ENCODE peak calls at places on chromosome 17, in six cellular contexts. One of them, this sample, is unnamed.

GRCh38 chr17:9021158-9021984 is at the start of gene NTN1:
- DNase-seq in ovary: no peak
- DNase-seq in heart left ventricle: peak
- DNase-seq in GM12865: peak
- DNase-seq in lower leg skin: no peak
- DNase-seq in A549: no peak
- DNase-seq in this sample: no peak

GRCh38 chr17:70636517-70637133 is 467.3 kb downstream of the KCNJ2 start:
- DNase-seq in ovary: no peak
- DNase-seq in heart left ventricle: no peak
- DNase-seq in GM12865: peak
- DNase-seq in lower leg skin: no peak
- DNase-seq in A549: peak
- DNase-seq in this sample: peak

GRCh38 chr17:40038882-40039513 is 15.2 kb downstream of the MED24 start:
- DNase-seq in ovary: peak
- DNase-seq in heart left ventricle: peak
- DNase-seq in GM12865: no peak
- DNase-seq in lower leg skin: peak
- DNase-seq in A549: peak
- DNase-seq in this sample: peak

GRCh38 chr17:66437466-66438026 is 135.1 kb downstream of the PRKCA start:
- DNase-seq in ovary: no peak
- DNase-seq in heart left ventricle: no peak
- DNase-seq in GM12865: no peak
- DNase-seq in lower leg skin: no peak
- DNase-seq in A549: no peak
- DNase-seq in this sample: no peak

GRCh38 chr17:82272495-82273326 is 789 bp downstream of the CSNK1D start:
- DNase-seq in ovary: peak
- DNase-seq in heart left ventricle: peak
- DNase-seq in GM12865: peak
- DNase-seq in lower leg skin: no peak
- DNase-seq in A549: no peak
- DNase-seq in this sample: no peak

GRCh38 chr17:28057731-28058246 is 15.3 kb downstream of the NLK start:
- DNase-seq in ovary: no peak
- DNase-seq in heart left ventricle: no peak
- DNase-seq in GM12865: peak
- DNase-seq in lower leg skin: no peak
- DNase-seq in A549: peak
- DNase-seq in this sample: peak

GRCh38 chr17:73957564-73957963 is 245.9 kb upstream of the RPL38 start:
- DNase-seq in ovary: no peak
- DNase-seq in heart left ventricle: no peak
- DNase-seq in GM12865: no peak
- DNase-seq in lower leg skin: no peak
- DNase-seq in A549: no peak
- DNase-seq in this sample: no peak

GRCh38 chr17:44315760-44316731 is 7.6 kb downstream of the RUNDC3A start:
- DNase-seq in ovary: no peak
- DNase-seq in heart left ventricle: no peak
- DNase-seq in GM12865: no peak
- DNase-seq in lower leg skin: no peak
- DNase-seq in A549: no peak
- DNase-seq in this sample: no peak

GRCh38 chr17:71828182-71828596 is 292.6 kb upstream of the SOX9 start:
- DNase-seq in ovary: no peak
- DNase-seq in heart left ventricle: no peak
- DNase-seq in GM12865: no peak
- DNase-seq in lower leg skin: no peak
- DNase-seq in A549: no peak
- DNase-seq in this sample: no peak

GRCh38 chr17:18138065-18138749 is 29.7 kb downstream of the MYO15A start:
- DNase-seq in ovary: no peak
- DNase-seq in heart left ventricle: no peak
- DNase-seq in GM12865: no peak
- DNase-seq in lower leg skin: no peak
- DNase-seq in A549: no peak
- DNase-seq in this sample: no peak

GRCh38 chr17:18136357-18136756 is 27.8 kb downstream of the MYO15A start:
- DNase-seq in ovary: no peak
- DNase-seq in heart left ventricle: no peak
- DNase-seq in GM12865: no peak
- DNase-seq in lower leg skin: no peak
- DNase-seq in A549: no peak
- DNase-seq in this sample: no peak

GRCh38 chr17:18129041-18129502 is 20.5 kb downstream of the MYO15A start:
- DNase-seq in ovary: no peak
- DNase-seq in heart left ventricle: no peak
- DNase-seq in GM12865: no peak
- DNase-seq in lower leg skin: no peak
- DNase-seq in A549: peak
- DNase-seq in this sample: peak

GRCh38 chr17:18132711-18133110 is 24.2 kb downstream of the MYO15A start:
- DNase-seq in ovary: no peak
- DNase-seq in heart left ventricle: no peak
- DNase-seq in GM12865: no peak
- DNase-seq in lower leg skin: no peak
- DNase-seq in A549: no peak
- DNase-seq in this sample: no peak
- TF ChIP-seq CTCF in ovary: no peak
- TF ChIP-seq CTCF in heart left ventricle: no peak
- TF ChIP-seq CTCF in GM12865: no peak
- TF ChIP-seq CTCF in lower leg skin: no peak
- TF ChIP-seq CTCF in A549: no peak
- TF ChIP-seq CTCF in this sample: no peak

DNA sequence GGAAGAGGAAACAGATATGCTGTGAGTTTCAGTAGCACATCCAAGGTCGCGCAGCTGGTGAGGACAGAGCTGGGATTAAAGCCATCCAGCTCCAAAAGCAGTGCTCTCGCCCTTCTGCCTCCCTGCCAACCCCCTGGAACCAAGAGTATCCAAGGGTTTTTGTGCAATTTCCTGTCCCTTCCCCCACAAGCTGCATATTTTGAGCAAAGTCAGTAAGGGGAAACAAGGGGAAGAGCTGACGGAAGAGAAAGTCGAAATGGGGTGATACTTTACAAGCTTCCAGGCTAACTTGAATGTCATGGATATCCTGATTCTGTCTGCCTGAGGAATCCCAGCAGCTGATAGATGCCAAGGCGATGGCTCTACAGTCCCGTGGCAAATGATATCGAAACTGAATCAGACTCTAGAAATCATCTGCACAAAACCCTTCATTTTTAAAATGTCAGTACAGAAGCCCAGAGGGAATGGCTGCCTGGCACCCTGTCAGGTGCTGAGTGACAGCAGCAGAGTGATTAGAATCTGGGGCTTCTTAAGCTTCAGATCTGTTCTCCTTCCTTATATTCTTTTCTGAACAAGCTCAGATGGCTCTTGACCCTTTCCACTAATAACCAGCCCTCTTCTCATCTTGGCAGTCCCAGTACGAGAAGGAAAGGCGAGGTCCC is 42.9 kb upstream of the TEKT3 start:
- DNase-seq in ovary: peak
- DNase-seq in heart left ventricle: peak
- DNase-seq in GM12865: no peak
- DNase-seq in lower leg skin: peak
- DNase-seq in A549: no peak
- DNase-seq in this sample: no peak
- H3K4me3 ChIP-seq in ovary: no peak
- H3K4me3 ChIP-seq in heart left ventricle: peak
- H3K4me3 ChIP-seq in GM12865: no peak
- H3K4me3 ChIP-seq in lower leg skin: no peak
- H3K4me3 ChIP-seq in A549: no peak
- H3K4me3 ChIP-seq in this sample: no peak

GRCh38 chr17:76278268-76278908 is 13.2 kb downstream of the UBALD2 start:
- DNase-seq in ovary: no peak
- DNase-seq in heart left ventricle: no peak
- DNase-seq in GM12865: no peak
- DNase-seq in lower leg skin: no peak
- DNase-seq in A549: no peak
- DNase-seq in this sample: no peak
- TF ChIP-seq CTCF in ovary: no peak
- TF ChIP-seq CTCF in heart left ventricle: no peak
- TF ChIP-seq CTCF in GM12865: no peak
- TF ChIP-seq CTCF in lower leg skin: no peak
- TF ChIP-seq CTCF in A549: no peak
- TF ChIP-seq CTCF in this sample: no peak

GRCh38 chr17:45371414-45372324 is 54.8 kb upstream of the MAP3K14 start:
- DNase-seq in ovary: peak
- DNase-seq in heart left ventricle: peak
- DNase-seq in GM12865: no peak
- DNase-seq in lower leg skin: peak
- DNase-seq in A549: peak
- DNase-seq in this sample: no peak
- H3K4me3 ChIP-seq in ovary: no peak
- H3K4me3 ChIP-seq in heart left ventricle: peak
- H3K4me3 ChIP-seq in GM12865: no peak
- H3K4me3 ChIP-seq in lower leg skin: no peak
- H3K4me3 ChIP-seq in A549: no peak
- H3K4me3 ChIP-seq in this sample: no peak

DNA sequence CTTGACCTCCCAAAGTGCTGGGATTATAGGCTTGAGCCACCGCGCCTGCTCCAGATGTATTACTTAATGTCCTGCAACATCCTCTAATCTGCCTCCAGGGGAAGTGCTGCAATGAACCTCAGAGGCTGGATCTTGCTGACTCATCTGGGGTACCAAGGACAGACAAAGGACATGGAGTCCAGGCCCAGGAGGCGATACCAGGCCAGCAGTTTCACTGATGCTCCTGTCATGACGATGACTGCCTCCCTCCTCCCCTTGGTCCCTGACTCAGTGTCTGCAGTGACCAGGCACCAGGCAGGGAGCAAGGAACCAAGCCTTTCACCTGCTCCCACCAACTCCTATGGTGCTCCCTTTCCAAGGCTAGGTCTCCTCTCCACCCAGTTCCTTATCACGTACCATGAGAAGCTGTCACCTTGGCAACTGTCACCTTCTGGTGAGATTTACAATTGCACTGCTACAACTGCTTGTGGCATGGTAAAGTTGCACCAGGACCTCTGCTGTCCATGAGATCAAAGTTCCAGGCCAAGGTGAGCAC is 21.6 kb upstream of the PHOSPHO1 start:
- DNase-seq in ovary: no peak
- DNase-seq in heart left ventricle: no peak
- DNase-seq in GM12865: no peak
- DNase-seq in lower leg skin: no peak
- DNase-seq in A549: peak
- DNase-seq in this sample: no peak
- TF ChIP-seq CTCF in ovary: no peak
- TF ChIP-seq CTCF in heart left ventricle: no peak
- TF ChIP-seq CTCF in GM12865: no peak
- TF ChIP-seq CTCF in lower leg skin: no peak
- TF ChIP-seq CTCF in A549: no peak
- TF ChIP-seq CTCF in this sample: no peak

GRCh38 chr17:17913695-17914332 is 58.4 kb downstream of the TOM1L2 start:
- DNase-seq in ovary: peak
- DNase-seq in heart left ventricle: peak
- DNase-seq in GM12865: peak
- DNase-seq in lower leg skin: peak
- DNase-seq in A549: peak
- DNase-seq in this sample: no peak
- H3K4me3 ChIP-seq in ovary: no peak
- H3K4me3 ChIP-seq in heart left ventricle: no peak
- H3K4me3 ChIP-seq in GM12865: no peak
- H3K4me3 ChIP-seq in lower leg skin: no peak
- H3K4me3 ChIP-seq in A549: no peak
- H3K4me3 ChIP-seq in this sample: no peak

GRCh38 chr17:19362293-19363113 is at the start of gene B9D1:
- DNase-seq in ovary: peak
- DNase-seq in heart left ventricle: peak
- DNase-seq in GM12865: peak
- DNase-seq in lower leg skin: peak
- DNase-seq in A549: peak
- DNase-seq in this sample: peak

GRCh38 chr17:19361975-19362292 is 589 bp downstream of the B9D1 start:
- DNase-seq in ovary: no peak
- DNase-seq in heart left ventricle: no peak
- DNase-seq in GM12865: no peak
- DNase-seq in lower leg skin: no peak
- DNase-seq in A549: peak
- DNase-seq in this sample: peak

GRCh38 chr17:19363460-19364035 is 1.0 kb upstream of the B9D1 start:
- DNase-seq in ovary: peak
- DNase-seq in heart left ventricle: peak
- DNase-seq in GM12865: no peak
- DNase-seq in lower leg skin: no peak
- DNase-seq in A549: no peak
- DNase-seq in this sample: no peak

GRCh38 chr17:19361326-19361725 is 1.2 kb downstream of the B9D1 start:
- DNase-seq in ovary: peak
- DNase-seq in heart left ventricle: peak
- DNase-seq in GM12865: no peak
- DNase-seq in lower leg skin: no peak
- DNase-seq in A549: no peak
- DNase-seq in this sample: no peak

DNA sequence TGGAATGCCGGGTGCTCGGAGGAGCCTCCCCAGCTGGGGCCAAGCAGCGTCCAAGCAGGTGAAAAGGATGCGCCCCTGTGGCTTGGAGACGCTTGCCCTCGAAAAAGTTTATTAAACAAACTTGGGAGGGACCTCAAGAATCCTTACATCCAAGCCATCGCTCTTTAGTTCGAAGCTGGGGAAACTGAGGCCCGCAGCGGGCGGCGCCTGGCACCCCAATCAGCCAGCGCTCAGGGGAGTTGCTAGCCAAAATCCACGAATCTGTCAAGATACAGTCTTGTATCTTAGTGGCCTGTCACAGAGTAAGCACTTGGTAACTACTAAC is 553 bp upstream of the B9D1 start:
- DNase-seq in ovary: no peak
- DNase-seq in heart left ventricle: no peak
- DNase-seq in GM12865: no peak
- DNase-seq in lower leg skin: no peak
- DNase-seq in A549: no peak
- DNase-seq in this sample: no peak
- TF ChIP-seq CTCF in ovary: no peak
- TF ChIP-seq CTCF in heart left ventricle: no peak
- TF ChIP-seq CTCF in GM12865: no peak
- TF ChIP-seq CTCF in lower leg skin: no peak
- TF ChIP-seq CTCF in A549: no peak
- TF ChIP-seq CTCF in this sample: no peak